ENCODE peak calls at places on chromosomes 4 and X, in four cellular contexts. V is spleen, O is HEK293T, X is NCI-H2107. J is an unnamed sample.

GRCh38 chr4:105978684-105979296 is 83.5 kb downstream of the NPNT start:
- DNase-seq in V (no peak), O (no peak), X (no peak), J (no peak)

GRCh38 chrX:16785247-16786138 is 773 bp upstream of the TXLNG start:
- DNase-seq in V (peak; percentile 83), O (no peak), X (no peak), J (no peak)

GRCh38 chr4:55398461-55398860 is 2.7 kb downstream of the TMEM165 start:
- DNase-seq in V (no peak), O (no peak), X (no peak), J (no peak)

GRCh38 chr4:148539387-148539786 is 97.2 kb upstream of the NR3C2 start:
- DNase-seq in V (no peak), O (no peak), X (no peak), J (no peak)

GRCh38 chr4:21710212-21710843 is 238.2 kb downstream of the KCNIP4 start:
- DNase-seq in V (no peak), O (no peak), X (no peak), J (no peak)

GRCh38 chr4:100348472-100348871 is 158.2 kb upstream of the DDIT4L start:
- DNase-seq in V (no peak), O (no peak), X (no peak), J (no peak)

GRCh38 chrX:72569786-72570185 is 2.9 kb downstream of the HDAC8 start:
- DNase-seq in V (no peak), O (no peak), X (no peak), J (no peak)

GRCh38 chr4:123588631-123589223 is 192.1 kb downstream of the SPRY1 start:
- DNase-seq in V (no peak), O (peak; percentile 20), X (peak; percentile 4), J (no peak)

GRCh38 chr4:32136081-32136787 is 1416.1 kb downstream of the PCDH7 start:
- DNase-seq in V (no peak), O (no peak), X (no peak), J (no peak)

GRCh38 chr4:30802622-30803323 is 82.6 kb downstream of the PCDH7 start:
- DNase-seq in V (no peak), O (no peak), X (no peak), J (no peak)

GRCh38 chrX:123626962-123627361 is 105.9 kb downstream of the THOC2 start:
- DNase-seq in V (no peak), O (no peak), X (no peak), J (no peak)

GRCh38 chrX:13357925-13358324 is 38.1 kb upstream of the ATXN3L start:
- DNase-seq in V (no peak), O (no peak), X (peak; percentile 6), J (no peak)

GRCh38 chr4:53068755-53069154 is 206.6 kb downstream of the RASL11B start:
- DNase-seq in V (no peak), O (no peak), X (no peak), J (no peak)

GRCh38 chr4:184416913-184417734 is 57.2 kb downstream of the IRF2 start:
- DNase-seq in V (no peak), O (no peak), X (no peak), J (no peak)

GRCh38 chrX:11567528-11568220 is 98.0 kb downstream of the ARHGAP6 start:
- DNase-seq in V (no peak), O (no peak), X (no peak), J (no peak)

GRCh38 chrX:119990409-119990994 is 47.0 kb upstream of the NKAP start:
- DNase-seq in V (no peak), O (peak; percentile 43), X (no peak), J (peak; percentile 81)

GRCh38 chr4:125951275-125951887 is 636.6 kb downstream of the FAT4 start:
- DNase-seq in V (no peak), O (no peak), X (no peak), J (no peak)

GRCh38 chrX:145923376-145923775 is 105.7 kb downstream of the SLITRK2 start:
- DNase-seq in V (no peak), O (no peak), X (no peak), J (no peak)

GRCh38 chrX:19886375-19886774 is 1.0 kb downstream of the SH3KBP1 start:
- DNase-seq in V (no peak), O (no peak), X (no peak), J (no peak)

GRCh38 chrX:68671221-68671620 is 23.8 kb downstream of the STARD8 start:
- DNase-seq in V (no peak), O (no peak), X (no peak), J (no peak)

GRCh38 chrX:138191998-138192397 is 519.5 kb downstream of the FGF13 start:
- DNase-seq in V (no peak), O (peak; percentile 20), X (no peak), J (no peak)

GRCh38 chr4:62250100-62250499 is 1050.0 kb downstream of the ADGRL3 start:
- DNase-seq in V (no peak), O (no peak), X (no peak), J (no peak)

GRCh38 chr4:20432098-20432497 is 180.4 kb downstream of the SLIT2 start:
- DNase-seq in V (no peak), O (no peak), X (no peak), J (no peak)

GRCh38 chrX:36443007-36443406 is 523.5 kb downstream of the CFAP47 start:
- DNase-seq in V (no peak), O (no peak), X (no peak), J (no peak)

GRCh38 chr4:183098080-183098722 is 856 bp upstream of the WWC2 start:
- DNase-seq in V (peak; percentile 88), O (peak; percentile 15), X (no peak), J (peak; percentile 86)

GRCh38 chrX:1649623-1650022 is 34.8 kb downstream of the ASMT start:
- DNase-seq in V (no peak), O (no peak), X (no peak), J (no peak)

J was measured in osteocyte.